ENCODE peak calls at places on chromosome 3, in six cellular contexts. B is C1 segment of cervical spinal cord; J is KG1; G is nephron progenitor cell; Z is stimulated activated CD4-positive, alpha-beta T cell treated with anti-CD3 and anti-CD28 coated beads, TNF-alpha, amount 100 ng/mL, for 4 hours; X is psoas muscle. E is an unnamed sample.
A peak's percentile ranks its signal among the peaks of the same experiment; 100 is the strongest.

GRCh38 chr3:14358426-14359211 is 43.8 kb upstream of the SLC6A6 start:
- DNase-seq in G (peak; percentile 53), B (no peak), X (no peak), Z (no peak), J (no peak), E (no peak)

GRCh38 chr3:139974809-139975425 is 39.9 kb downstream of the CLSTN2 start:
- DNase-seq in X (no peak), Z (no peak), G (no peak), B (no peak), J (no peak), E (no peak)

GRCh38 chr3:184506579-184506978 is 55.0 kb upstream of the EPHB3 start:
- DNase-seq in X (no peak), B (no peak), G (no peak), Z (no peak), J (no peak), E (no peak)

GRCh38 chr3:52789746-52790040 is 4.9 kb upstream of the ITIH3 start:
- DNase-seq in Z (no peak), G (no peak), J (no peak), X (peak; percentile 26), B (no peak), E (no peak)

GRCh38 chr3:71636482-71636881 is 53.0 kb upstream of the FOXP1 start:
- DNase-seq in Z (no peak), J (no peak), B (no peak), X (no peak), G (no peak), E (no peak)

GRCh38 chr3:134326760-134327593 is 47.3 kb downstream of the AMOTL2 start:
- DNase-seq in X (peak; percentile 85), G (peak; percentile 60), J (no peak), B (no peak), Z (no peak), E (no peak)

GRCh38 chr3:111605016-111605415 is 9.9 kb upstream of the ZBED2 start:
- DNase-seq in G (no peak), B (no peak), Z (no peak), X (no peak), J (no peak), E (no peak)

GRCh38 chr3:43784640-43785011 is 93.9 kb downstream of the ABHD5 start:
- DNase-seq in B (no peak), J (no peak), Z (no peak), G (no peak), X (no peak), E (no peak)

GRCh38 chr3:2765002-2765579 is 345.1 kb downstream of the IL5RA start:
- DNase-seq in B (no peak), X (no peak), J (no peak), G (peak; percentile 12), Z (no peak), E (no peak)

GRCh38 chr3:45026038-45026437 is at the start of gene CLEC3B:
- DNase-seq in J (no peak), B (no peak), Z (no peak), G (no peak), X (peak; percentile 81), E (no peak)

GRCh38 chr3:28279770-28280169 is 38.4 kb downstream of the CMC1 start:
- DNase-seq in B (no peak), X (no peak), G (no peak), Z (no peak), J (no peak), E (no peak)

GRCh38 chr3:49133226-49133951 is 539 bp upstream of the LAMB2 start:
- DNase-seq in B (peak; percentile 40), Z (no peak), J (no peak), G (peak; percentile 87), X (peak; percentile 89), E (peak; percentile 70)

GRCh38 chr3:48427630-48427962 is 2.3 kb downstream of the PLXNB1 start:
- DNase-seq in X (no peak), G (no peak), Z (no peak), B (peak; percentile 50), J (no peak), E (peak; percentile 72)

GRCh38 chr3:50652709-50653108 is 22.0 kb upstream of the DOCK3 start:
- DNase-seq in J (no peak), B (no peak), G (peak; percentile 23), Z (peak; percentile 35), X (peak; percentile 80), E (no peak)

GRCh38 chr3:158103956-158104338 is 2.3 kb downstream of the SHOX2 start:
- DNase-seq in B (no peak), X (no peak), Z (no peak), J (no peak), G (peak; percentile 21), E (no peak)

GRCh38 chr3:172501560-172501959 is 21.7 kb downstream of the TNFSF10 start:
- DNase-seq in J (no peak), X (no peak), Z (no peak), B (no peak), G (no peak), E (no peak)

GRCh38 chr3:193928354-193929209 is 207.4 kb upstream of the HES1 start:
- DNase-seq in J (no peak), Z (no peak), B (no peak), X (no peak), G (no peak), E (peak; percentile 6)

GRCh38 chr3:107068980-107069379 is 308.3 kb upstream of the CCDC54 start:
- DNase-seq in B (no peak), Z (no peak), J (no peak), X (no peak), G (no peak), E (no peak)

GRCh38 chr3:127037971-127038446 is 55.1 kb downstream of the PLXNA1 start:
- DNase-seq in Z (no peak), B (no peak), G (no peak), X (peak; percentile 55), J (no peak), E (no peak)